ENCODE peak calls at places on chromosomes 1 and 21, in six cellular contexts. One of them, this sample, is unnamed.

GRCh38 chr21:16979574-16979973 is 533.3 kb upstream of the CXADR start:
- DNase-seq in spleen: no peak
- DNase-seq in endothelial cell of umbilical vein: no peak
- DNase-seq in IMR-90: no peak
- DNase-seq in ovary: no peak
- DNase-seq in Peyer's patch: no peak
- DNase-seq in this sample: no peak

GRCh38 chr21:38329176-38329575 is 72.4 kb downstream of the KCNJ15 start:
- DNase-seq in spleen: no peak
- DNase-seq in endothelial cell of umbilical vein: no peak
- DNase-seq in IMR-90: no peak
- DNase-seq in ovary: no peak
- DNase-seq in Peyer's patch: no peak
- DNase-seq in this sample: no peak

GRCh38 chr1:90358448-90358847 is 358.7 kb downstream of the BARHL2 start:
- DNase-seq in spleen: no peak
- DNase-seq in endothelial cell of umbilical vein: no peak
- DNase-seq in IMR-90: no peak
- DNase-seq in ovary: no peak
- DNase-seq in Peyer's patch: no peak
- DNase-seq in this sample: no peak

GRCh38 chr21:28769683-28770082 is 223.0 kb downstream of the LTN1 start:
- DNase-seq in spleen: no peak
- DNase-seq in endothelial cell of umbilical vein: no peak
- DNase-seq in IMR-90: no peak
- DNase-seq in ovary: no peak
- DNase-seq in Peyer's patch: no peak
- DNase-seq in this sample: no peak

GRCh38 chr1:21077085-21077484 is 99.6 kb downstream of the EIF4G3 start:
- DNase-seq in spleen: no peak
- DNase-seq in endothelial cell of umbilical vein: peak
- DNase-seq in IMR-90: peak
- DNase-seq in ovary: no peak
- DNase-seq in Peyer's patch: no peak
- DNase-seq in this sample: no peak

GRCh38 chr1:155207578-155208405 is at the start of gene THBS3:
- DNase-seq in spleen: peak
- DNase-seq in endothelial cell of umbilical vein: peak
- DNase-seq in IMR-90: peak
- DNase-seq in ovary: peak
- DNase-seq in Peyer's patch: no peak
- DNase-seq in this sample: no peak

GRCh38 chr1:205714190-205714905 is 34.0 kb upstream of the SLC45A3 start:
- DNase-seq in spleen: no peak
- DNase-seq in endothelial cell of umbilical vein: no peak
- DNase-seq in IMR-90: peak
- DNase-seq in ovary: no peak
- DNase-seq in Peyer's patch: no peak
- DNase-seq in this sample: no peak

GRCh38 chr1:22761821-22762220 is 51.2 kb downstream of the EPHB2 start:
- DNase-seq in spleen: no peak
- DNase-seq in endothelial cell of umbilical vein: no peak
- DNase-seq in IMR-90: no peak
- DNase-seq in ovary: no peak
- DNase-seq in Peyer's patch: no peak
- DNase-seq in this sample: no peak

GRCh38 chr1:55035904-55036303 is 3.4 kb upstream of the PCSK9 start:
- DNase-seq in spleen: no peak
- DNase-seq in endothelial cell of umbilical vein: no peak
- DNase-seq in IMR-90: no peak
- DNase-seq in ovary: no peak
- DNase-seq in Peyer's patch: no peak
- DNase-seq in this sample: no peak

GRCh38 chr1:31848381-31848897 is 32.6 kb upstream of the SPOCD1 start:
- DNase-seq in spleen: peak
- DNase-seq in endothelial cell of umbilical vein: no peak
- DNase-seq in IMR-90: no peak
- DNase-seq in ovary: no peak
- DNase-seq in Peyer's patch: peak
- DNase-seq in this sample: no peak

GRCh38 chr1:196502437-196502836 is 105.8 kb downstream of the KCNT2 start:
- DNase-seq in spleen: no peak
- DNase-seq in endothelial cell of umbilical vein: no peak
- DNase-seq in IMR-90: no peak
- DNase-seq in ovary: no peak
- DNase-seq in Peyer's patch: no peak
- DNase-seq in this sample: no peak

GRCh38 chr1:184152502-184152901 is 101.0 kb downstream of the TSEN15 start:
- DNase-seq in spleen: no peak
- DNase-seq in endothelial cell of umbilical vein: peak
- DNase-seq in IMR-90: peak
- DNase-seq in ovary: no peak
- DNase-seq in Peyer's patch: no peak
- DNase-seq in this sample: no peak

GRCh38 chr1:11058595-11059165 is 1.1 kb downstream of the SRM start:
- DNase-seq in spleen: no peak
- DNase-seq in endothelial cell of umbilical vein: no peak
- DNase-seq in IMR-90: no peak
- DNase-seq in ovary: no peak
- DNase-seq in Peyer's patch: no peak
- DNase-seq in this sample: no peak

GRCh38 chr1:94674876-94675275 is 133.3 kb upstream of the F3 start:
- DNase-seq in spleen: no peak
- DNase-seq in endothelial cell of umbilical vein: no peak
- DNase-seq in IMR-90: no peak
- DNase-seq in ovary: no peak
- DNase-seq in Peyer's patch: no peak
- DNase-seq in this sample: no peak

GRCh38 chr1:4263699-4264098 is 363.6 kb upstream of the C1orf174 start:
- DNase-seq in spleen: no peak
- DNase-seq in endothelial cell of umbilical vein: no peak
- DNase-seq in IMR-90: no peak
- DNase-seq in ovary: no peak
- DNase-seq in Peyer's patch: no peak
- DNase-seq in this sample: no peak

GRCh38 chr1:193234523-193234922 is 48.1 kb upstream of the B3GALT2 start:
- DNase-seq in spleen: no peak
- DNase-seq in endothelial cell of umbilical vein: peak
- DNase-seq in IMR-90: no peak
- DNase-seq in ovary: no peak
- DNase-seq in Peyer's patch: no peak
- DNase-seq in this sample: no peak

GRCh38 chr1:59390307-59390706 is 93.4 kb downstream of the FGGY start:
- DNase-seq in spleen: no peak
- DNase-seq in endothelial cell of umbilical vein: no peak
- DNase-seq in IMR-90: no peak
- DNase-seq in ovary: no peak
- DNase-seq in Peyer's patch: no peak
- DNase-seq in this sample: no peak

GRCh38 chr21:29538115-29538514 is 239.4 kb downstream of the BACH1 start:
- DNase-seq in spleen: no peak
- DNase-seq in endothelial cell of umbilical vein: no peak
- DNase-seq in IMR-90: peak
- DNase-seq in ovary: no peak
- DNase-seq in Peyer's patch: no peak
- DNase-seq in this sample: no peak

GRCh38 chr1:31952825-31953220 is 14.7 kb upstream of the PTP4A2 start:
- DNase-seq in spleen: no peak
- DNase-seq in endothelial cell of umbilical vein: no peak
- DNase-seq in IMR-90: no peak
- DNase-seq in ovary: no peak
- DNase-seq in Peyer's patch: no peak
- DNase-seq in this sample: no peak

GRCh38 chr21:15848632-15849031 is 118.8 kb downstream of the USP25 start:
- DNase-seq in spleen: no peak
- DNase-seq in endothelial cell of umbilical vein: peak
- DNase-seq in IMR-90: peak
- DNase-seq in ovary: no peak
- DNase-seq in Peyer's patch: no peak
- DNase-seq in this sample: no peak

GRCh38 chr1:210633636-210634035 is 304.9 kb downstream of the HHAT start:
- DNase-seq in spleen: no peak
- DNase-seq in endothelial cell of umbilical vein: no peak
- DNase-seq in IMR-90: no peak
- DNase-seq in ovary: no peak
- DNase-seq in Peyer's patch: no peak
- DNase-seq in this sample: no peak

GRCh38 chr1:76170522-76170921 is 96.0 kb downstream of the ST6GALNAC3 start:
- DNase-seq in spleen: no peak
- DNase-seq in endothelial cell of umbilical vein: no peak
- DNase-seq in IMR-90: no peak
- DNase-seq in ovary: no peak
- DNase-seq in Peyer's patch: no peak
- DNase-seq in this sample: no peak

GRCh38 chr1:92768915-92769314 is 16.0 kb downstream of the EVI5 start:
- DNase-seq in spleen: no peak
- DNase-seq in endothelial cell of umbilical vein: no peak
- DNase-seq in IMR-90: no peak
- DNase-seq in ovary: no peak
- DNase-seq in Peyer's patch: no peak
- DNase-seq in this sample: no peak

GRCh38 chr1:107135466-107135865 is 5.4 kb upstream of the NTNG1 start:
- DNase-seq in spleen: no peak
- DNase-seq in endothelial cell of umbilical vein: peak
- DNase-seq in IMR-90: peak
- DNase-seq in ovary: no peak
- DNase-seq in Peyer's patch: no peak
- DNase-seq in this sample: no peak

GRCh38 chr1:205812271-205812877 is 624 bp downstream of the SLC41A1 start:
- DNase-seq in spleen: no peak
- DNase-seq in endothelial cell of umbilical vein: peak
- DNase-seq in IMR-90: peak
- DNase-seq in ovary: peak
- DNase-seq in Peyer's patch: peak
- DNase-seq in this sample: peak

DNA sequence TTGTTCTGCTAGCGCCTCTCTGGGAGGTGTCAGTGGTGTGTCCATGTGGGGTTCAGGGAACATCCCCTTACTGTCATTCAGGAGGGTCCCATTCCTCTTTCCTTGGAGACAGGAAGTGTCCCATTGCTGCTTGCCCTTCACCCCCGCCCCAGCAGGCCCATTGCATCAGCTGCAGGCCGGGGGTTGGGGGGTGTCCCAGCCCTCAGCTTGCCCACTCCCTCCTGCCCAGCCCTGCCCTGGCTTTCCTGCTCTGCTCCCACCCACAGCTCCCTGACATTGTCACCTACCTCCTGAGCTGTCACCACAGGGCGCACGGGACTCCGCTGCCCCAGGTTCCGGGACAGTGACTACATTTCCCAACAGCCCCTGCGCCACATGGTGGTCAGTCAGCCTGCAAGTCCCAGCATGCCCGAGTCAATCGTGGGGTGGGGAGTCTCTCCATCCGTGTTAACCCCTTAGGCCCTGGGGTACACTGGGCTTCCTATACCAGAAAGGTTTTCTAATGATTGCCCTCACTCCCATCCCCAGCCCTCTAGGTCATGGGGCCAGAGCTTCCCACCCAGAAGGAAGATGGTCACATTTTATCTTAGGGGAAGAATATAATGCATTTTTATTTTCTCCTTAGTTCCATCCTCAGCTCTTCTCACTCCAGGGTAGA is at the start of gene INPP5B:
- DNase-seq in spleen: peak
- DNase-seq in endothelial cell of umbilical vein: peak
- DNase-seq in IMR-90: peak
- DNase-seq in ovary: peak
- DNase-seq in Peyer's patch: peak
- DNase-seq in this sample: peak
- TF ChIP-seq POLR2A in spleen: no peak
- TF ChIP-seq POLR2A in endothelial cell of umbilical vein: peak
- TF ChIP-seq POLR2A in IMR-90: peak
- TF ChIP-seq POLR2A in ovary: peak
- TF ChIP-seq POLR2A in Peyer's patch: no peak
- TF ChIP-seq POLR2A in this sample: peak

DNA sequence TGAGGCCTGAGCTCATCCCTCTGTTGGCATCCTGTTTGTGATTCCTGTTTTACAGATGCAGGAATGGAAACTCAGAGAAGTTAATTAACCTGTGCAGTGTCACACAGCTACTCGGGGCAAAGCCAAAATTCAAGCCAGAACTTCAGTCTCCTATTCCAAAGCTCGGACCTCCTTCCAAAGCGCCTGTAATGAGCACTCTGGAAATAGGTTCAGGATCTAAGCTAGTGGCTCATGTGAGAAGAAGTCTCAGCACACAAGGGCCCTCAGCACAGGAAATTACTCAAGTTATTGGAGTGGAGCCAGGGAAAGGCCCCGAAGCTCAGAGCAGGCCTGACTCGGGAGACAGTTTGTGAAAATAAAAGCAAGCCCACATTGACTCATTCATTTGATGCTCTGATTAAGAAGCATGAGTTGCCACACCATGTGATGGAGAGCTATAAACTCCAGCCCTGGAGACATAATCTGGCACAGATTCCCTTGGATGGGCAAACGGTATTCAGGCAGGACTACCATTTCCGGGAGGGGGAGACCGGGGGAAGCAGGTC is 50.6 kb upstream of the LYST start:
- DNase-seq in spleen: no peak
- DNase-seq in endothelial cell of umbilical vein: peak
- DNase-seq in IMR-90: peak
- DNase-seq in ovary: peak
- DNase-seq in Peyer's patch: peak
- DNase-seq in this sample: peak
- TF ChIP-seq POLR2A in spleen: no peak
- TF ChIP-seq POLR2A in endothelial cell of umbilical vein: peak
- TF ChIP-seq POLR2A in IMR-90: no peak
- TF ChIP-seq POLR2A in ovary: no peak
- TF ChIP-seq POLR2A in Peyer's patch: no peak
- TF ChIP-seq POLR2A in this sample: no peak

GRCh38 chr1:27365372-27366112 is 1.2 kb downstream of the MAP3K6 start:
- DNase-seq in spleen: peak
- DNase-seq in endothelial cell of umbilical vein: peak
- DNase-seq in IMR-90: peak
- DNase-seq in ovary: peak
- DNase-seq in Peyer's patch: peak
- DNase-seq in this sample: peak
- TF ChIP-seq POLR2A in spleen: peak
- TF ChIP-seq POLR2A in endothelial cell of umbilical vein: peak
- TF ChIP-seq POLR2A in IMR-90: no peak
- TF ChIP-seq POLR2A in ovary: peak
- TF ChIP-seq POLR2A in Peyer's patch: peak
- TF ChIP-seq POLR2A in this sample: peak

DNA sequence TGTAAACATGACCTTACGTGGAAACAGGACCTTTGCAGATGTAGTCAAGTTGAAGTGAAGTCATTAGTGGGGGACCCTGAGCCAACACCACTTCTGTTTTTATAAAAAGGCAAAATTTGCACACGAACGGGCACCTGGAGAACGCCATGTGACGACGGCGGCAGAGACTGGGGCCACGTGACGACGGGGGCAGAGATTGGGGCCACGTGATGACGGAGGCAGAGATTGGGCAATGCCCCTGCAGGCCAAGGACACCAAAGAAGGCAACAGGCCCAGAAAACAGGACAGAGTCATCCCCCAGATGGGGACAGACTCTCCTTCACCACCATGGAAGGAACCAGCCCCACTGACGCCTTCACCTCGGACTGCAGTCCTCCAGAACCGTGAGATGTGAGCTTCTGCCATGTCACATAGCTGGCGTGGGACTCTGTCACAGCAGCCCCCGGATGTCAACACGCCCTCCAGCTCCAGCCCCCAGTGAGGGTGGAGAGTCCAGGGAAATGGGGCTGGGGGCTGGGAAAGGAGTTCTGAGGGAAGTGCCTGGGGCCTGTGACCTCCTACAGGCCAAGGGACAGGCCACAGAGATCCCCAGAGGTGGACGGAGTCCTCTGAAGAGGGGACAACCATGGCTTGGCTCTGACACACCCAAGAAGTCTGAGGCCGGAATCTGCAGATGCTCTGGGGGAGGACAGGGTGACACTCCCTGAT is 4.0 kb downstream of the KRTAP12-4 start:
- DNase-seq in spleen: no peak
- DNase-seq in endothelial cell of umbilical vein: no peak
- DNase-seq in IMR-90: no peak
- DNase-seq in ovary: no peak
- DNase-seq in Peyer's patch: no peak
- DNase-seq in this sample: no peak
- TF ChIP-seq POLR2A in spleen: no peak
- TF ChIP-seq POLR2A in endothelial cell of umbilical vein: no peak
- TF ChIP-seq POLR2A in IMR-90: no peak
- TF ChIP-seq POLR2A in ovary: no peak
- TF ChIP-seq POLR2A in Peyer's patch: no peak
- TF ChIP-seq POLR2A in this sample: no peak